ENCODE peak calls at places on chromosomes 2 and 18, in five cellular contexts. S, M, F, C and J are unnamed samples.

GRCh38 chr2:145811467-145812162 is 1291.7 kb upstream of the ZEB2 start:
- DNase-seq in M (no peak), F (peak), C (no peak), S (no peak), J (no peak)

GRCh38 chr2:162261032-162261945 is 18.0 kb upstream of the FAP start:
- DNase-seq in S (peak), M (no peak), C (peak), F (peak), J (no peak)

GRCh38 chr2:28391564-28392296 is 928 bp upstream of the FOSL2 start:
- DNase-seq in M (peak), C (peak), F (peak), S (peak), J (no peak)

GRCh38 chr2:136361521-136361920 is 243.6 kb upstream of the CXCR4 start:
- DNase-seq in C (no peak), S (no peak), M (no peak), F (no peak), J (no peak)

GRCh38 chr2:20666364-20667150 is at the start of gene GDF7:
- DNase-seq in C (no peak), M (peak), F (no peak), S (no peak), J (no peak)

GRCh38 chr2:9771481-9772017 is 71.7 kb upstream of the TAF1B start:
- DNase-seq in F (peak), S (peak), M (peak), C (no peak), J (no peak)

GRCh38 chr18:79553154-79553553 is 126.4 kb upstream of the CTDP1 start:
- DNase-seq in S (no peak), M (no peak), C (no peak), F (no peak), J (no peak)

GRCh38 chr2:57376985-57377384 is 669.6 kb upstream of the VRK2 start:
- DNase-seq in M (no peak), F (no peak), S (no peak), C (no peak), J (no peak)

GRCh38 chr2:174444761-174445160 is 42.1 kb downstream of the GPR155 start:
- DNase-seq in M (no peak), S (no peak), F (no peak), C (no peak), J (no peak)

GRCh38 chr2:239908744-239909143 is 116.4 kb downstream of the NDUFA10 start:
- DNase-seq in C (no peak), M (no peak), S (no peak), F (no peak), J (no peak)

GRCh38 chr2:149466635-149467034 is 120.9 kb downstream of the MMADHC start:
- DNase-seq in F (no peak), C (no peak), M (no peak), S (no peak), J (no peak)

GRCh38 chr2:10982931-10983701 is 71.4 kb downstream of the KCNF1 start:
- DNase-seq in F (no peak), S (no peak), M (no peak), C (no peak), J (no peak)

GRCh38 chr18:5895300-5895885 is at the start of gene TMEM200C:
- DNase-seq in M (peak), C (peak), F (no peak), S (no peak), J (peak)

GRCh38 chr18:80143876-80144275 is 34.8 kb downstream of the ADNP2 start:
- DNase-seq in C (no peak), M (no peak), S (no peak), F (peak), J (no peak)

GRCh38 chr18:808502-808901 is 3.5 kb downstream of the YES1 start:
- DNase-seq in C (no peak), F (no peak), S (no peak), M (no peak), J (no peak)

GRCh38 chr2:85807756-85808155 is 54.0 kb downstream of the ATOH8 start:
- DNase-seq in S (no peak), F (no peak), M (no peak), C (no peak), J (no peak)

GRCh38 chr18:39841133-39842041 is 2113.6 kb upstream of the PIK3C3 start:
- DNase-seq in S (peak), C (no peak), F (peak), M (peak), J (peak)

GRCh38 chr2:55839182-55839819 is 84.3 kb downstream of the EFEMP1 start:
- DNase-seq in M (no peak), F (no peak), C (no peak), S (no peak), J (no peak)

GRCh38 chr2:152875832-152876669 is 157.6 kb downstream of the ARL6IP6 start:
- DNase-seq in F (no peak), C (no peak), M (no peak), S (no peak), J (no peak)

GRCh38 chr2:28469304-28469703 is 26.6 kb upstream of the PLB1 start:
- DNase-seq in S (no peak), F (peak), C (no peak), M (no peak), J (no peak)

GRCh38 chr2:222933458-222933857 is 72.6 kb downstream of the ACSL3 start:
- DNase-seq in F (no peak), C (no peak), S (no peak), M (no peak), J (no peak)

GRCh38 chr2:172480301-172481218 is 53.2 kb downstream of the ITGA6 start:
- DNase-seq in S (no peak), C (peak), M (peak), F (peak), J (no peak)

GRCh38 chr2:23532311-23533013 is 147.5 kb downstream of the KLHL29 start:
- DNase-seq in C (peak), F (no peak), M (no peak), S (no peak), J (no peak)

GRCh38 chr2:8684885-8685696 is 3.2 kb downstream of the ID2 start:
- DNase-seq in M (peak), S (no peak), F (no peak), C (peak), J (no peak)

GRCh38 chr2:162833345-162833744 is 5.2 kb downstream of the KCNH7 start:
- DNase-seq in S (no peak), C (no peak), F (no peak), M (no peak), J (no peak)

GRCh38 chr2:76984359-76984758 is 537.8 kb downstream of the LRRTM4 start:
- DNase-seq in M (no peak), S (no peak), C (no peak), F (no peak), J (no peak)

GRCh38 chr18:46042571-46043123 is 29.4 kb downstream of the PSTPIP2 start:
- DNase-seq in M (no peak), S (peak), F (no peak), C (no peak), J (no peak)

GRCh38 chr2:56613254-56613653 is 429.5 kb downstream of the CCDC85A start:
- DNase-seq in S (no peak), F (no peak), M (no peak), C (no peak), J (no peak)

GRCh38 chr2:56287974-56288373 is 104.2 kb downstream of the CCDC85A start:
- DNase-seq in F (no peak), M (no peak), S (no peak), C (no peak), J (no peak)

GRCh38 chr2:54613794-54614257 is 109.6 kb upstream of the EML6 start:
- DNase-seq in S (no peak), M (no peak), C (no peak), F (peak), J (no peak)

GRCh38 chr2:194765723-194766122 is 891.3 kb upstream of the SLC39A10 start:
- DNase-seq in F (no peak), S (no peak), C (no peak), M (no peak), J (no peak)

GRCh38 chr2:42051168-42052125 is 3.6 kb downstream of the PKDCC start:
- DNase-seq in F (no peak), M (no peak), S (no peak), C (no peak), J (no peak)

GRCh38 chr2:287471-287885 is 413 bp downstream of the ALKAL2 start:
- DNase-seq in F (no peak), S (no peak), M (peak), C (no peak), J (no peak)

GRCh38 chr2:239274391-239275001 is 126.3 kb downstream of the HDAC4 start:
- DNase-seq in F (peak), S (peak), M (no peak), C (no peak), J (no peak)

GRCh38 chr2:85737481-85737880 is 16.3 kb upstream of the ATOH8 start:
- DNase-seq in M (no peak), S (peak), F (peak), C (no peak), J (no peak)

GRCh38 chr2:8679827-8680731 is 1.8 kb upstream of the ID2 start:
- DNase-seq in F (no peak), S (no peak), C (peak), M (peak), J (no peak)

GRCh38 chr2:46535360-46535759 is 56.0 kb downstream of the TMEM247 start:
- DNase-seq in C (peak), M (no peak), F (no peak), S (no peak), J (no peak)

GRCh38 chr2:171081649-171082111 is 79.0 kb downstream of the TLK1 start:
- DNase-seq in C (no peak), M (no peak), F (no peak), S (no peak), J (no peak)
- TF ChIP-seq CTCF in C (no peak), M (no peak), F (no peak), S (no peak), J (no peak)

GRCh38 chr2:241734208-241734466 is 293 bp upstream of the D2HGDH start:
- DNase-seq in C (peak), F (no peak), S (no peak), M (no peak), J (no peak)
- TF ChIP-seq CTCF in C (no peak), F (no peak), S (no peak), M (no peak), J (no peak)

DNA sequence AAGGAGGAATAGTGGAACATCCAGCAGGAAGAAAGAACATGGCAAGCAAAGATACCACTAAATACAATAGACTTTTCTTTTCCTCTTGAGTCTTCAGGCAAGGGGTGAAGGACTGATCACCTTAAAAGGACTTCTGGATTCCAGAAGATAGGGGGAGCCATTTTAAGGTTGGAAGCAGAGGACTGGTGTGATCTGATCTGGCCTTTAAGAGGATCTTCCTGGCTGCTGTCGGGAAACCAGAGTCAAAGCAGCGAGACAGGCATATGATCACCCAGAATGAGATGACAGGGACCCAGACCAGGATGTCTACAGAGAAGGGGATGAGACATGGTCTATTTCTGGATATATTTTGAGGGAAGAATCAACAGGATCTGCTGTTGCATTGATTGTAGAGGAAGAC is 558.0 kb downstream of the STK39 start:
- DNase-seq in C (peak), M (no peak), S (no peak), F (no peak), J (no peak)
- TF ChIP-seq CTCF in C (no peak), M (no peak), S (no peak), F (no peak), J (peak)

GRCh38 chr2:88692187-88692586 is 714 bp downstream of the RPIA start:
- DNase-seq in F (no peak), S (no peak), M (peak), C (peak), J (no peak)

GRCh38 chr2:88694015-88694414 is 2.5 kb downstream of the RPIA start:
- DNase-seq in C (no peak), F (no peak), S (no peak), M (no peak), J (no peak)

GRCh38 chr2:88691339-88692183 is at the start of gene RPIA:
- DNase-seq in F (peak), C (peak), M (peak), S (peak), J (peak)

GRCh38 chr2:88687384-88687783 is 4.1 kb upstream of the RPIA start:
- DNase-seq in C (no peak), S (no peak), M (no peak), F (no peak), J (no peak)

GRCh38 chr2:88690591-88691338 is 708 bp upstream of the RPIA start:
- DNase-seq in M (no peak), S (no peak), F (no peak), C (peak), J (no peak)
- TF ChIP-seq CTCF in M (no peak), S (no peak), F (peak), C (peak), J (no peak)

GRCh38 chr2:18787726-18788125 is 198.4 kb upstream of the NT5C1B start:
- DNase-seq in S (no peak), F (no peak), C (no peak), M (no peak), J (no peak)
- TF ChIP-seq CTCF in S (no peak), F (peak), C (no peak), M (no peak), J (no peak)

GRCh38 chr2:98127229-98127989 is 40.4 kb downstream of the VWA3B start:
- DNase-seq in M (no peak), S (no peak), C (no peak), F (no peak), J (no peak)
- TF ChIP-seq CTCF in M (no peak), S (no peak), C (no peak), F (no peak), J (no peak)

DNA sequence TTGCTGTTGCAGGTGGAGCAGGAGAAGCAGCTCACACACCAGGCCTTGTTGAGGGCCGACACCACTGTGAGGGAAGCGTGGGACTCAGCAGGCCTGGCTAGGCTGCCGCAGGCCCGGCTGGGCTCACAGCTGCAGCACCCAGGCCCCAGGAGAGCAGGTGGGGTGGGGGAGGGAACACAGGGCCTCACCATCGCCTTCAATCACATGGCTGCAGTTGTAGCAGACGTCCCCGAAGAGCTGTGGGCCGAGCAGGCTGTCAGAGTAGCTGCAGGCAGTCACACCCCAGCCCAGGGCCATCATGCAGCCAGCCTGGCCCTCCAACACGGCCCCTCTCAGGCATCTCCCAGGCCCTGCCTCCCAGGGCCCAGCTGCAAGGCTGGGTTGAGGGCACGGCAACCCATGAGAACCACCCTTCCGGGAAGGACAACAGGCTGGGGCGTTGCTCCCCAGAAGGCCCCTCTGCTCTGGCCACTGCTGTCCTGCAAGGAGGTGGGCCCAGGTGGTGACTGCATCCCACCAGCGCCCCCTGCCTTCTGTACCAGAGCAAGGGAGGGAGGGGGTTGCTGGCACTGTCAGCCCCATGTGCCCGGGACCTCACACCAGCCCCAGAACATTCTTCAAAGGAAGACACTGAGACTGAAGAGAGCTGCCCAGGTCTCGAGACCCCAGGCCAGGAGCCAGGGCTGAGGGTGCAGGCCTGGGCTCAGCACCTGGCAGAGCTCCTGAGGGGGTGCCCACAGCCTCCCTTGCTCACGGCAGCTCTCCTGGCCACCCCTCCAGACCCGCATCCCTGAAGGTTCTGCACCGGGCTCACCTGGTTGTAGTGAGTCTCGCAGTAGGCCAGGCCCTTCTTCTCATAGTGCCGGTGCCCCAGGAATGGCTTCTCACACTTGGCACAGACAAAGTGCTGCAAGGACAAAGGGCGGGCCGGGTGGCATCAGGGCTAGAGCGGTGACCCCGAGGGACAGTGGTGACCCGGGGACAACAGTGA is 5.6 kb upstream of the GPR17 start:
- DNase-seq in M (no peak), F (no peak), S (no peak), C (peak), J (no peak)
- TF ChIP-seq CTCF in M (peak), F (peak), S (no peak), C (peak), J (no peak)

GRCh38 chr2:231715499-231715837 is 7.1 kb downstream of the PTMA start:
- DNase-seq in F (no peak), M (no peak), S (no peak), C (no peak), J (no peak)
- TF ChIP-seq CTCF in F (no peak), M (no peak), S (no peak), C (no peak), J (no peak)